ENCODE peak calls at places on chromosome 2, in eight cellular contexts. One of them, this sample, is unnamed.

GRCh38 chr2:168156661-168157060 is 90.7 kb downstream of the STK39 start:
- ATAC-seq in heart right ventricle: peak; percentile 81
- ATAC-seq in CD4-positive, CD25-positive, alpha-beta regulatory T cell: peak; percentile 37
- ATAC-seq in activated B cell treated with CpG ODN at 0.5 μM for 24 hours: no peak
- ATAC-seq in left ventricle myocardium superior: peak; percentile 84
- ATAC-seq in natural killer cell: no peak
- ATAC-seq in Right ventricle myocardium superior: peak; percentile 79
- ATAC-seq in activated CD8-positive, alpha-beta T cell treated with anti-CD3 and anti-CD28 coated beads for 36 hours: peak; percentile 67
- ATAC-seq in this sample: no peak

GRCh38 chr2:104493698-104494097 is 360.2 kb upstream of the POU3F3 start:
- ATAC-seq in heart right ventricle: no peak
- ATAC-seq in left ventricle myocardium superior: no peak
- ATAC-seq in activated B cell treated with CpG ODN at 0.5 μM for 24 hours: no peak
- ATAC-seq in activated CD8-positive, alpha-beta T cell treated with anti-CD3 and anti-CD28 coated beads for 36 hours: no peak
- ATAC-seq in CD4-positive, CD25-positive, alpha-beta regulatory T cell: no peak
- ATAC-seq in Right ventricle myocardium superior: no peak
- ATAC-seq in natural killer cell: no peak
- ATAC-seq in this sample: no peak

GRCh38 chr2:11540148-11540995 is 6.5 kb downstream of the GREB1 start:
- ATAC-seq in heart right ventricle: peak; percentile 38
- ATAC-seq in left ventricle myocardium superior: peak; percentile 79
- ATAC-seq in Right ventricle myocardium superior: peak; percentile 78
- ATAC-seq in activated CD8-positive, alpha-beta T cell treated with anti-CD3 and anti-CD28 coated beads for 36 hours: no peak
- ATAC-seq in natural killer cell: no peak
- ATAC-seq in activated B cell treated with CpG ODN at 0.5 μM for 24 hours: no peak
- ATAC-seq in CD4-positive, CD25-positive, alpha-beta regulatory T cell: no peak
- ATAC-seq in this sample: no peak

GRCh38 chr2:143026411-143027054 is 102.7 kb upstream of the ARHGAP15 start:
- ATAC-seq in left ventricle myocardium superior: peak; percentile 51
- ATAC-seq in CD4-positive, CD25-positive, alpha-beta regulatory T cell: no peak
- ATAC-seq in natural killer cell: no peak
- ATAC-seq in Right ventricle myocardium superior: peak; percentile 48
- ATAC-seq in activated CD8-positive, alpha-beta T cell treated with anti-CD3 and anti-CD28 coated beads for 36 hours: no peak
- ATAC-seq in activated B cell treated with CpG ODN at 0.5 μM for 24 hours: no peak
- ATAC-seq in heart right ventricle: no peak
- ATAC-seq in this sample: no peak

GRCh38 chr2:46329803-46330775 is 32.9 kb downstream of the EPAS1 start:
- ATAC-seq in CD4-positive, CD25-positive, alpha-beta regulatory T cell: no peak
- ATAC-seq in Right ventricle myocardium superior: peak; percentile 7
- ATAC-seq in heart right ventricle: no peak
- ATAC-seq in left ventricle myocardium superior: no peak
- ATAC-seq in natural killer cell: no peak
- ATAC-seq in activated CD8-positive, alpha-beta T cell treated with anti-CD3 and anti-CD28 coated beads for 36 hours: no peak
- ATAC-seq in activated B cell treated with CpG ODN at 0.5 μM for 24 hours: no peak
- ATAC-seq in this sample: peak; percentile 19

GRCh38 chr2:70360661-70361316 is 58.9 kb upstream of the FAM136A start:
- ATAC-seq in activated CD8-positive, alpha-beta T cell treated with anti-CD3 and anti-CD28 coated beads for 36 hours: no peak
- ATAC-seq in heart right ventricle: no peak
- ATAC-seq in natural killer cell: no peak
- ATAC-seq in left ventricle myocardium superior: no peak
- ATAC-seq in CD4-positive, CD25-positive, alpha-beta regulatory T cell: no peak
- ATAC-seq in Right ventricle myocardium superior: no peak
- ATAC-seq in activated B cell treated with CpG ODN at 0.5 μM for 24 hours: no peak
- ATAC-seq in this sample: no peak

GRCh38 chr2:54845094-54845493 is 121.6 kb downstream of the EML6 start:
- ATAC-seq in left ventricle myocardium superior: no peak
- ATAC-seq in CD4-positive, CD25-positive, alpha-beta regulatory T cell: no peak
- ATAC-seq in activated CD8-positive, alpha-beta T cell treated with anti-CD3 and anti-CD28 coated beads for 36 hours: no peak
- ATAC-seq in heart right ventricle: no peak
- ATAC-seq in Right ventricle myocardium superior: no peak
- ATAC-seq in activated B cell treated with CpG ODN at 0.5 μM for 24 hours: no peak
- ATAC-seq in natural killer cell: no peak
- ATAC-seq in this sample: peak; percentile 58

GRCh38 chr2:233353101-233353768 is 1.1 kb upstream of the DGKD start:
- ATAC-seq in Right ventricle myocardium superior: peak; percentile 2
- ATAC-seq in activated CD8-positive, alpha-beta T cell treated with anti-CD3 and anti-CD28 coated beads for 36 hours: no peak
- ATAC-seq in activated B cell treated with CpG ODN at 0.5 μM for 24 hours: peak; percentile 2
- ATAC-seq in heart right ventricle: no peak
- ATAC-seq in left ventricle myocardium superior: peak; percentile 3
- ATAC-seq in natural killer cell: no peak
- ATAC-seq in CD4-positive, CD25-positive, alpha-beta regulatory T cell: no peak
- ATAC-seq in this sample: peak; percentile 2

GRCh38 chr2:64718250-64718866 is 64.6 kb upstream of the SERTAD2 start:
- ATAC-seq in CD4-positive, CD25-positive, alpha-beta regulatory T cell: no peak
- ATAC-seq in heart right ventricle: no peak
- ATAC-seq in activated B cell treated with CpG ODN at 0.5 μM for 24 hours: no peak
- ATAC-seq in Right ventricle myocardium superior: no peak
- ATAC-seq in left ventricle myocardium superior: no peak
- ATAC-seq in natural killer cell: no peak
- ATAC-seq in activated CD8-positive, alpha-beta T cell treated with anti-CD3 and anti-CD28 coated beads for 36 hours: peak; percentile 60
- ATAC-seq in this sample: no peak

GRCh38 chr2:30867385-30867784 is 60.1 kb upstream of the CAPN13 start:
- ATAC-seq in left ventricle myocardium superior: no peak
- ATAC-seq in natural killer cell: no peak
- ATAC-seq in CD4-positive, CD25-positive, alpha-beta regulatory T cell: no peak
- ATAC-seq in heart right ventricle: no peak
- ATAC-seq in activated B cell treated with CpG ODN at 0.5 μM for 24 hours: peak; percentile 54
- ATAC-seq in activated CD8-positive, alpha-beta T cell treated with anti-CD3 and anti-CD28 coated beads for 36 hours: no peak
- ATAC-seq in Right ventricle myocardium superior: no peak
- ATAC-seq in this sample: peak; percentile 69

GRCh38 chr2:134739261-134739878 is 20.6 kb upstream of the TMEM163 start:
- ATAC-seq in natural killer cell: no peak
- ATAC-seq in heart right ventricle: no peak
- ATAC-seq in activated CD8-positive, alpha-beta T cell treated with anti-CD3 and anti-CD28 coated beads for 36 hours: no peak
- ATAC-seq in Right ventricle myocardium superior: no peak
- ATAC-seq in activated B cell treated with CpG ODN at 0.5 μM for 24 hours: peak; percentile 16
- ATAC-seq in left ventricle myocardium superior: no peak
- ATAC-seq in CD4-positive, CD25-positive, alpha-beta regulatory T cell: no peak
- ATAC-seq in this sample: peak; percentile 53

GRCh38 chr2:31384771-31385276 is 29.7 kb downstream of the XDH start:
- ATAC-seq in Right ventricle myocardium superior: no peak
- ATAC-seq in left ventricle myocardium superior: no peak
- ATAC-seq in activated CD8-positive, alpha-beta T cell treated with anti-CD3 and anti-CD28 coated beads for 36 hours: no peak
- ATAC-seq in CD4-positive, CD25-positive, alpha-beta regulatory T cell: no peak
- ATAC-seq in natural killer cell: no peak
- ATAC-seq in activated B cell treated with CpG ODN at 0.5 μM for 24 hours: no peak
- ATAC-seq in heart right ventricle: no peak
- ATAC-seq in this sample: no peak

GRCh38 chr2:151138507-151138906 is 123.2 kb downstream of the RBM43 start:
- ATAC-seq in activated B cell treated with CpG ODN at 0.5 μM for 24 hours: no peak
- ATAC-seq in heart right ventricle: no peak
- ATAC-seq in CD4-positive, CD25-positive, alpha-beta regulatory T cell: no peak
- ATAC-seq in activated CD8-positive, alpha-beta T cell treated with anti-CD3 and anti-CD28 coated beads for 36 hours: no peak
- ATAC-seq in left ventricle myocardium superior: no peak
- ATAC-seq in natural killer cell: no peak
- ATAC-seq in Right ventricle myocardium superior: no peak
- ATAC-seq in this sample: no peak

GRCh38 chr2:155404433-155405002 is 706.0 kb downstream of the KCNJ3 start:
- ATAC-seq in activated CD8-positive, alpha-beta T cell treated with anti-CD3 and anti-CD28 coated beads for 36 hours: no peak
- ATAC-seq in heart right ventricle: no peak
- ATAC-seq in left ventricle myocardium superior: no peak
- ATAC-seq in CD4-positive, CD25-positive, alpha-beta regulatory T cell: no peak
- ATAC-seq in natural killer cell: no peak
- ATAC-seq in Right ventricle myocardium superior: no peak
- ATAC-seq in activated B cell treated with CpG ODN at 0.5 μM for 24 hours: no peak
- ATAC-seq in this sample: no peak

GRCh38 chr2:106115250-106115649 is 78.9 kb downstream of the UXS1 start:
- ATAC-seq in CD4-positive, CD25-positive, alpha-beta regulatory T cell: no peak
- ATAC-seq in activated B cell treated with CpG ODN at 0.5 μM for 24 hours: no peak
- ATAC-seq in Right ventricle myocardium superior: no peak
- ATAC-seq in activated CD8-positive, alpha-beta T cell treated with anti-CD3 and anti-CD28 coated beads for 36 hours: peak; percentile 70
- ATAC-seq in natural killer cell: no peak
- ATAC-seq in heart right ventricle: no peak
- ATAC-seq in left ventricle myocardium superior: no peak
- ATAC-seq in this sample: peak; percentile 44

GRCh38 chr2:41870257-41870570 is 177.6 kb upstream of the PKDCC start:
- ATAC-seq in heart right ventricle: peak; percentile 9
- ATAC-seq in Right ventricle myocardium superior: peak; percentile 17
- ATAC-seq in activated CD8-positive, alpha-beta T cell treated with anti-CD3 and anti-CD28 coated beads for 36 hours: no peak
- ATAC-seq in natural killer cell: no peak
- ATAC-seq in activated B cell treated with CpG ODN at 0.5 μM for 24 hours: no peak
- ATAC-seq in CD4-positive, CD25-positive, alpha-beta regulatory T cell: no peak
- ATAC-seq in left ventricle myocardium superior: peak; percentile 34
- ATAC-seq in this sample: no peak

GRCh38 chr2:195543902-195544894 is 112.8 kb upstream of the SLC39A10 start:
- ATAC-seq in left ventricle myocardium superior: no peak
- ATAC-seq in natural killer cell: peak; percentile 21
- ATAC-seq in CD4-positive, CD25-positive, alpha-beta regulatory T cell: peak; percentile 76
- ATAC-seq in activated CD8-positive, alpha-beta T cell treated with anti-CD3 and anti-CD28 coated beads for 36 hours: peak; percentile 91
- ATAC-seq in activated B cell treated with CpG ODN at 0.5 μM for 24 hours: peak; percentile 31
- ATAC-seq in Right ventricle myocardium superior: no peak
- ATAC-seq in heart right ventricle: no peak
- ATAC-seq in this sample: peak; percentile 54

GRCh38 chr2:170817247-170817998 is 736 bp downstream of the GAD1 start:
- ATAC-seq in Right ventricle myocardium superior: no peak
- ATAC-seq in natural killer cell: no peak
- ATAC-seq in activated CD8-positive, alpha-beta T cell treated with anti-CD3 and anti-CD28 coated beads for 36 hours: peak; percentile 2
- ATAC-seq in CD4-positive, CD25-positive, alpha-beta regulatory T cell: no peak
- ATAC-seq in activated B cell treated with CpG ODN at 0.5 μM for 24 hours: no peak
- ATAC-seq in heart right ventricle: no peak
- ATAC-seq in left ventricle myocardium superior: no peak
- ATAC-seq in this sample: no peak

GRCh38 chr2:160256511-160256910 is 56.4 kb upstream of the ITGB6 start:
- ATAC-seq in heart right ventricle: no peak
- ATAC-seq in activated CD8-positive, alpha-beta T cell treated with anti-CD3 and anti-CD28 coated beads for 36 hours: no peak
- ATAC-seq in activated B cell treated with CpG ODN at 0.5 μM for 24 hours: no peak
- ATAC-seq in left ventricle myocardium superior: no peak
- ATAC-seq in Right ventricle myocardium superior: no peak
- ATAC-seq in CD4-positive, CD25-positive, alpha-beta regulatory T cell: no peak
- ATAC-seq in natural killer cell: no peak
- ATAC-seq in this sample: no peak

GRCh38 chr2:221792971-221793670 is 221.0 kb upstream of the EPHA4 start:
- ATAC-seq in left ventricle myocardium superior: no peak
- ATAC-seq in Right ventricle myocardium superior: no peak
- ATAC-seq in CD4-positive, CD25-positive, alpha-beta regulatory T cell: no peak
- ATAC-seq in natural killer cell: no peak
- ATAC-seq in activated B cell treated with CpG ODN at 0.5 μM for 24 hours: no peak
- ATAC-seq in heart right ventricle: no peak
- ATAC-seq in activated CD8-positive, alpha-beta T cell treated with anti-CD3 and anti-CD28 coated beads for 36 hours: no peak
- ATAC-seq in this sample: no peak

GRCh38 chr2:117055499-117056375 is 758.8 kb upstream of the DDX18 start:
- ATAC-seq in activated CD8-positive, alpha-beta T cell treated with anti-CD3 and anti-CD28 coated beads for 36 hours: no peak
- ATAC-seq in heart right ventricle: no peak
- ATAC-seq in activated B cell treated with CpG ODN at 0.5 μM for 24 hours: no peak
- ATAC-seq in natural killer cell: no peak
- ATAC-seq in CD4-positive, CD25-positive, alpha-beta regulatory T cell: no peak
- ATAC-seq in Right ventricle myocardium superior: no peak
- ATAC-seq in left ventricle myocardium superior: no peak
- ATAC-seq in this sample: no peak

GRCh38 chr2:58341047-58341446 is 99.9 kb upstream of the FANCL start:
- ATAC-seq in Right ventricle myocardium superior: no peak
- ATAC-seq in activated B cell treated with CpG ODN at 0.5 μM for 24 hours: no peak
- ATAC-seq in activated CD8-positive, alpha-beta T cell treated with anti-CD3 and anti-CD28 coated beads for 36 hours: no peak
- ATAC-seq in left ventricle myocardium superior: no peak
- ATAC-seq in CD4-positive, CD25-positive, alpha-beta regulatory T cell: no peak
- ATAC-seq in heart right ventricle: no peak
- ATAC-seq in natural killer cell: no peak
- ATAC-seq in this sample: no peak

GRCh38 chr2:149084924-149085795 is 46.7 kb downstream of the LYPD6B start:
- ATAC-seq in activated CD8-positive, alpha-beta T cell treated with anti-CD3 and anti-CD28 coated beads for 36 hours: no peak
- ATAC-seq in left ventricle myocardium superior: no peak
- ATAC-seq in Right ventricle myocardium superior: no peak
- ATAC-seq in natural killer cell: no peak
- ATAC-seq in CD4-positive, CD25-positive, alpha-beta regulatory T cell: no peak
- ATAC-seq in activated B cell treated with CpG ODN at 0.5 μM for 24 hours: no peak
- ATAC-seq in heart right ventricle: no peak
- ATAC-seq in this sample: no peak

GRCh38 chr2:146989726-146990125 is 855.1 kb upstream of the ACVR2A start:
- ATAC-seq in heart right ventricle: no peak
- ATAC-seq in left ventricle myocardium superior: no peak
- ATAC-seq in activated CD8-positive, alpha-beta T cell treated with anti-CD3 and anti-CD28 coated beads for 36 hours: no peak
- ATAC-seq in natural killer cell: no peak
- ATAC-seq in CD4-positive, CD25-positive, alpha-beta regulatory T cell: no peak
- ATAC-seq in Right ventricle myocardium superior: no peak
- ATAC-seq in activated B cell treated with CpG ODN at 0.5 μM for 24 hours: no peak
- ATAC-seq in this sample: no peak

GRCh38 chr2:25042321-25043240 is 705 bp downstream of the EFR3B start:
- ATAC-seq in left ventricle myocardium superior: peak; percentile 49
- ATAC-seq in activated B cell treated with CpG ODN at 0.5 μM for 24 hours: no peak
- ATAC-seq in natural killer cell: no peak
- ATAC-seq in Right ventricle myocardium superior: peak; percentile 46
- ATAC-seq in heart right ventricle: peak; percentile 41
- ATAC-seq in CD4-positive, CD25-positive, alpha-beta regulatory T cell: no peak
- ATAC-seq in activated CD8-positive, alpha-beta T cell treated with anti-CD3 and anti-CD28 coated beads for 36 hours: no peak
- ATAC-seq in this sample: no peak

GRCh38 chr2:73899801-73900336 is 7.1 kb downstream of the ACTG2 start:
- ATAC-seq in heart right ventricle: no peak
- ATAC-seq in left ventricle myocardium superior: no peak
- ATAC-seq in natural killer cell: no peak
- ATAC-seq in Right ventricle myocardium superior: no peak
- ATAC-seq in activated CD8-positive, alpha-beta T cell treated with anti-CD3 and anti-CD28 coated beads for 36 hours: no peak
- ATAC-seq in CD4-positive, CD25-positive, alpha-beta regulatory T cell: no peak
- ATAC-seq in activated B cell treated with CpG ODN at 0.5 μM for 24 hours: no peak
- ATAC-seq in this sample: no peak

GRCh38 chr2:197515277-197515797 is 529 bp upstream of the MOB4 start:
- ATAC-seq in left ventricle myocardium superior: peak; percentile 1
- ATAC-seq in heart right ventricle: no peak
- ATAC-seq in Right ventricle myocardium superior: no peak
- ATAC-seq in CD4-positive, CD25-positive, alpha-beta regulatory T cell: no peak
- ATAC-seq in activated B cell treated with CpG ODN at 0.5 μM for 24 hours: no peak
- ATAC-seq in natural killer cell: peak; percentile 13
- ATAC-seq in activated CD8-positive, alpha-beta T cell treated with anti-CD3 and anti-CD28 coated beads for 36 hours: peak; percentile 2
- ATAC-seq in this sample: no peak

GRCh38 chr2:237859082-237859433 is 365 bp upstream of the RAMP1 start:
- ATAC-seq in heart right ventricle: no peak
- ATAC-seq in CD4-positive, CD25-positive, alpha-beta regulatory T cell: no peak
- ATAC-seq in Right ventricle myocardium superior: no peak
- ATAC-seq in activated CD8-positive, alpha-beta T cell treated with anti-CD3 and anti-CD28 coated beads for 36 hours: no peak
- ATAC-seq in natural killer cell: no peak
- ATAC-seq in left ventricle myocardium superior: no peak
- ATAC-seq in activated B cell treated with CpG ODN at 0.5 μM for 24 hours: no peak
- ATAC-seq in this sample: no peak

GRCh38 chr2:127105656-127106456 is 1.1 kb downstream of the BIN1 start:
- ATAC-seq in CD4-positive, CD25-positive, alpha-beta regulatory T cell: no peak
- ATAC-seq in activated CD8-positive, alpha-beta T cell treated with anti-CD3 and anti-CD28 coated beads for 36 hours: no peak
- ATAC-seq in natural killer cell: no peak
- ATAC-seq in heart right ventricle: peak; percentile 20
- ATAC-seq in activated B cell treated with CpG ODN at 0.5 μM for 24 hours: no peak
- ATAC-seq in left ventricle myocardium superior: peak; percentile 12
- ATAC-seq in Right ventricle myocardium superior: peak; percentile 6
- ATAC-seq in this sample: no peak

GRCh38 chr2:197159681-197160211 is 150.8 kb downstream of the ANKRD44 start:
- ATAC-seq in CD4-positive, CD25-positive, alpha-beta regulatory T cell: peak; percentile 91
- ATAC-seq in Right ventricle myocardium superior: no peak
- ATAC-seq in left ventricle myocardium superior: no peak
- ATAC-seq in activated CD8-positive, alpha-beta T cell treated with anti-CD3 and anti-CD28 coated beads for 36 hours: peak; percentile 86
- ATAC-seq in activated B cell treated with CpG ODN at 0.5 μM for 24 hours: peak; percentile 53
- ATAC-seq in natural killer cell: peak; percentile 81
- ATAC-seq in heart right ventricle: no peak
- ATAC-seq in this sample: peak; percentile 63

GRCh38 chr2:98460573-98461560 is 16.2 kb downstream of the INPP4A start:
- ATAC-seq in activated B cell treated with CpG ODN at 0.5 μM for 24 hours: peak; percentile 75
- ATAC-seq in Right ventricle myocardium superior: no peak
- ATAC-seq in left ventricle myocardium superior: no peak
- ATAC-seq in CD4-positive, CD25-positive, alpha-beta regulatory T cell: peak; percentile 49
- ATAC-seq in activated CD8-positive, alpha-beta T cell treated with anti-CD3 and anti-CD28 coated beads for 36 hours: peak; percentile 81
- ATAC-seq in natural killer cell: peak; percentile 57
- ATAC-seq in heart right ventricle: no peak
- ATAC-seq in this sample: peak; percentile 86

GRCh38 chr2:106094101-106094860 is 99.8 kb downstream of the UXS1 start:
- ATAC-seq in Right ventricle myocardium superior: no peak
- ATAC-seq in natural killer cell: peak; percentile 20
- ATAC-seq in CD4-positive, CD25-positive, alpha-beta regulatory T cell: peak; percentile 34
- ATAC-seq in left ventricle myocardium superior: no peak
- ATAC-seq in activated B cell treated with CpG ODN at 0.5 μM for 24 hours: no peak
- ATAC-seq in heart right ventricle: no peak
- ATAC-seq in activated CD8-positive, alpha-beta T cell treated with anti-CD3 and anti-CD28 coated beads for 36 hours: peak; percentile 32
- ATAC-seq in this sample: no peak

GRCh38 chr2:65054749-65055426 is 1.3 kb upstream of the CEP68 start:
- ATAC-seq in activated CD8-positive, alpha-beta T cell treated with anti-CD3 and anti-CD28 coated beads for 36 hours: no peak
- ATAC-seq in CD4-positive, CD25-positive, alpha-beta regulatory T cell: no peak
- ATAC-seq in Right ventricle myocardium superior: no peak
- ATAC-seq in activated B cell treated with CpG ODN at 0.5 μM for 24 hours: no peak
- ATAC-seq in heart right ventricle: no peak
- ATAC-seq in left ventricle myocardium superior: no peak
- ATAC-seq in natural killer cell: no peak
- ATAC-seq in this sample: no peak